ENCODE peak calls at places on chromosomes 2 and 18, in four cellular contexts. F, U, N and H are unnamed samples.

GRCh38 chr18:56118422-56118821 is 520.0 kb downstream of the TXNL1 start:
- DNase-seq in N (no peak), F (no peak), U (no peak), H (no peak)

GRCh38 chr2:198545411-198545810 is 741.0 kb downstream of the PLCL1 start:
- DNase-seq in U (no peak), F (no peak), N (no peak), H (no peak)

GRCh38 chr2:204386668-204387067 is 158.6 kb upstream of the PARD3B start:
- DNase-seq in U (no peak), F (no peak), N (no peak), H (no peak)

GRCh38 chr2:112818094-112818902 is 18.3 kb downstream of the IL1B start:
- DNase-seq in F (no peak), N (no peak), U (peak), H (no peak)

GRCh38 chr2:124081154-124081771 is 56.2 kb downstream of the CNTNAP5 start:
- DNase-seq in U (peak), N (no peak), F (no peak), H (no peak)

GRCh38 chr18:9017170-9017899 is 85.2 kb upstream of the NDUFV2 start:
- DNase-seq in U (peak), F (peak), N (peak), H (peak)

GRCh38 chr18:72667932-72668331 is 123.8 kb upstream of the CBLN2 start:
- DNase-seq in N (no peak), F (no peak), U (no peak), H (no peak)

GRCh38 chr18:11676867-11677266 is 12.2 kb upstream of the GNAL start:
- DNase-seq in F (no peak), U (peak), N (no peak), H (no peak)

GRCh38 chr2:128500136-128500800 is 181.6 kb upstream of the HS6ST1 start:
- DNase-seq in U (no peak), N (no peak), F (no peak), H (no peak)

GRCh38 chr18:79630266-79631095 is 49.1 kb upstream of the CTDP1 start:
- DNase-seq in U (peak), F (no peak), N (no peak), H (no peak)

GRCh38 chr2:196123679-196124373 is 47.6 kb downstream of the STK17B start:
- DNase-seq in F (no peak), N (no peak), U (peak), H (no peak)

GRCh38 chr2:112603731-112604130 is 19.3 kb downstream of the CHCHD5 start:
- DNase-seq in N (no peak), F (no peak), U (no peak), H (no peak)

GRCh38 chr18:45820144-45820745 is 5.2 kb upstream of the SIGLEC15 start:
- DNase-seq in U (no peak), N (no peak), F (no peak), H (no peak)

GRCh38 chr18:63949068-63949737 is at the start of gene HMSD:
- DNase-seq in N (no peak), F (peak), U (peak), H (peak)

GRCh38 chr2:159803235-159803962 is 5.4 kb upstream of the CD302 start:
- DNase-seq in F (no peak), N (no peak), U (no peak), H (no peak)

GRCh38 chr2:121245120-121245820 is 39.7 kb downstream of the TFCP2L1 start:
- DNase-seq in F (no peak), N (no peak), U (no peak), H (no peak)

GRCh38 chr2:226795281-226796011 is 4.2 kb downstream of the IRS1 start:
- DNase-seq in N (no peak), F (no peak), U (no peak), H (no peak)

GRCh38 chr2:168649105-168649504 is 153.3 kb upstream of the NOSTRIN start:
- DNase-seq in F (no peak), N (no peak), U (no peak), H (no peak)

GRCh38 chr2:191311627-191312026 is 66.4 kb downstream of the MYO1B start:
- DNase-seq in N (no peak), F (no peak), U (peak), H (no peak)

GRCh38 chr18:44715245-44715644 is 34.6 kb downstream of the SETBP1 start:
- DNase-seq in U (peak), N (no peak), F (no peak), H (no peak)

GRCh38 chr2:86213056-86213455 is 13.8 kb downstream of the MRPL35 start:
- DNase-seq in U (no peak), N (no peak), F (no peak), H (no peak)

GRCh38 chr2:65024149-65024829 is 31.9 kb upstream of the CEP68 start:
- DNase-seq in U (peak), F (no peak), N (no peak), H (no peak)

GRCh38 chr2:216615298-216616082 is 17.7 kb upstream of the IGFBP2 start:
- DNase-seq in N (no peak), U (no peak), F (no peak), H (no peak)

GRCh38 chr2:54966165-54966819 is 84.0 kb downstream of the RTN4 start:
- DNase-seq in F (no peak), U (peak), N (no peak), H (no peak)

GRCh38 chr2:217966399-217967068 is 36.3 kb downstream of the TNS1 start:
- DNase-seq in N (no peak), U (no peak), F (no peak), H (no peak)

GRCh38 chr2:180312542-180312941 is 305.4 kb upstream of the CWC22 start:
- DNase-seq in F (no peak), N (no peak), U (no peak), H (no peak)

GRCh38 chr2:172083725-172084483 is 1.4 kb upstream of the DLX1 start:
- DNase-seq in U (peak), N (no peak), F (peak), H (no peak)

GRCh38 chr18:64244571-64244970 is 95.7 kb upstream of the LINC00305 start:
- DNase-seq in F (no peak), U (no peak), N (no peak), H (no peak)

GRCh38 chr2:150688016-150688415 is 200.5 kb upstream of the RND3 start:
- DNase-seq in F (no peak), N (no peak), U (no peak), H (no peak)

GRCh38 chr2:230318190-230319121 is 8.5 kb upstream of the SP140L start:
- DNase-seq in U (peak), N (no peak), F (peak), H (no peak)

GRCh38 chr2:5691659-5692529 is at the start of gene SOX11:
- DNase-seq in F (peak), N (no peak), U (no peak), H (no peak)

GRCh38 chr2:239856620-239857285 is 168.4 kb downstream of the NDUFA10 start:
- DNase-seq in U (no peak), N (no peak), F (no peak), H (no peak)

GRCh38 chr2:232632229-232632903 is 1.0 kb upstream of the EFHD1 start:
- DNase-seq in U (no peak), F (no peak), N (no peak), H (no peak)

GRCh38 chr2:237280235-237280634 is 133.7 kb downstream of the COL6A3 start:
- DNase-seq in U (peak), N (no peak), F (no peak), H (no peak)

GRCh38 chr18:50432915-50433314 is 58.1 kb downstream of the SKA1 start:
- DNase-seq in U (no peak), F (no peak), N (no peak), H (no peak)

GRCh38 chr18:36578871-36579270 is 249.9 kb downstream of the TPGS2 start:
- DNase-seq in F (no peak), U (peak), N (no peak), H (no peak)